ENCODE peak calls at places on chromosomes 1 and 21, in six cellular contexts. P is GM23338, Y is hepatocyte, B is OCI-LY7, V is HCT116, U is MM.1S. T is an unnamed sample. For H4K20me1, the result is how much of the 10 kb centered on the place peaks cover.

GRCh38 chr1:8554956-8555534 is 237.1 kb downstream of the SLC45A1 start:
- DNase-seq in V (no peak), Y (no peak), B (no peak), U (no peak), P (no peak), T (peak)

GRCh38 chr1:67200755-67201154 is 34.5 kb downstream of the IL23R start:
- DNase-seq in U (no peak), V (no peak), B (no peak), P (no peak), Y (no peak), T (no peak)

GRCh38 chr1:20483833-20484525 is 2.0 kb downstream of the CAMK2N1 start:
- DNase-seq in Y (peak), B (no peak), U (no peak), V (no peak), P (peak), T (peak)

GRCh38 chr1:50348449-50349241 is 74.6 kb downstream of the DMRTA2 start:
- DNase-seq in U (peak), V (peak), P (peak), B (peak), Y (peak), T (peak)

GRCh38 chr1:31658721-31659120 is 14.0 kb upstream of the PEF1 start:
- DNase-seq in P (no peak), B (no peak), Y (no peak), V (no peak), U (no peak), T (no peak)

GRCh38 chr1:89610457-89610991 is 22.4 kb upstream of the LRRC8C start:
- DNase-seq in P (no peak), B (no peak), V (no peak), U (no peak), Y (no peak), T (no peak)

GRCh38 chr21:29501451-29501850 is 202.7 kb downstream of the BACH1 start:
- DNase-seq in P (no peak), Y (no peak), U (no peak), V (no peak), B (no peak), T (peak)

GRCh38 chr1:245880754-245881403 is 626.2 kb downstream of the SMYD3 start:
- DNase-seq in B (no peak), P (no peak), V (no peak), U (no peak), Y (no peak), T (no peak)

GRCh38 chr1:59697138-59697811 is 117.5 kb upstream of the HOOK1 start:
- DNase-seq in Y (no peak), P (no peak), V (no peak), U (peak), B (no peak), T (no peak)

GRCh38 chr1:85602536-85602935 is 22.0 kb downstream of the CCN1 start:
- DNase-seq in U (no peak), Y (no peak), V (no peak), P (peak), B (no peak), T (no peak)

GRCh38 chr1:101566883-101567538 is 330.2 kb downstream of the S1PR1 start:
- DNase-seq in P (no peak), U (no peak), V (no peak), Y (no peak), B (no peak), T (peak)

GRCh38 chr21:31498985-31499384 is 154.9 kb upstream of the TIAM1 start:
- DNase-seq in P (peak), U (no peak), B (no peak), V (no peak), Y (no peak), T (no peak)

GRCh38 chr1:9881838-9882249 is 28.2 kb downstream of the CTNNBIP1 start:
- DNase-seq in Y (no peak), P (no peak), U (no peak), B (no peak), V (no peak), T (peak)

GRCh38 chr1:221289103-221289502 is 409.9 kb downstream of the HLX start:
- DNase-seq in V (no peak), U (no peak), B (no peak), Y (no peak), P (no peak), T (peak)

GRCh38 chr1:176110203-176110602 is 96.9 kb downstream of the COP1 start:
- DNase-seq in P (no peak), U (no peak), V (no peak), B (no peak), Y (peak), T (no peak)

GRCh38 chr1:153774780-153775431 is at the start of gene SLC27A3:
- DNase-seq in V (peak), Y (peak), U (no peak), B (no peak), P (peak), T (peak)

GRCh38 chr1:154304664-154305337 is 16.1 kb upstream of the AQP10 start:
- DNase-seq in Y (no peak), U (no peak), P (no peak), V (no peak), B (no peak), T (peak)

GRCh38 chr1:153968000-153968363 is 280 bp downstream of the CREB3L4 start:
- DNase-seq in B (no peak), Y (peak), U (no peak), V (no peak), P (peak), T (peak)

GRCh38 chr1:207619833-207620572 is 24.9 kb upstream of the CR1L start:
- DNase-seq in B (peak), V (peak), Y (peak), P (peak), U (peak), T (peak)

GRCh38 chr1:205191127-205191577 is 20.4 kb downstream of the DSTYK start:
- DNase-seq in V (no peak), P (no peak), U (no peak), Y (no peak), B (no peak), T (no peak)

GRCh38 chr21:42725416-42725930 is 72.1 kb downstream of the PDE9A start:
- DNase-seq in V (no peak), P (no peak), Y (no peak), B (no peak), U (no peak), T (no peak)

GRCh38 chr1:6991271-6991670 is 206.0 kb downstream of the CAMTA1 start:
- DNase-seq in P (no peak), B (no peak), U (no peak), Y (no peak), V (peak), T (peak)

GRCh38 chr1:85884372-85885035 is 176.3 kb upstream of the ZNHIT6 start:
- DNase-seq in U (no peak), P (peak), Y (peak), B (no peak), V (no peak), T (peak)

GRCh38 chr1:210695041-210695440 is 366.3 kb downstream of the HHAT start:
- DNase-seq in B (no peak), U (no peak), P (no peak), Y (no peak), V (no peak), T (no peak)

GRCh38 chr21:35987475-35987874 is 72.9 kb downstream of the SETD4 start:
- DNase-seq in Y (peak), B (no peak), V (no peak), U (no peak), P (no peak), T (no peak)

GRCh38 chr1:21397813-21398188 is 42.1 kb upstream of the NBPF3 start:
- DNase-seq in B (no peak), Y (no peak), U (no peak), V (no peak), P (peak), T (no peak)

GRCh38 chr1:114229368-114229767 is 75.7 kb upstream of the SYT6 start:
- DNase-seq in Y (no peak), B (no peak), P (no peak), U (no peak), V (no peak), T (no peak)

GRCh38 chr21:37711294-37711844 is 204.9 kb downstream of the KCNJ6 start:
- DNase-seq in Y (no peak), B (no peak), U (no peak), P (no peak), V (no peak), T (no peak)

GRCh38 chr1:174990382-174990999 is 9.3 kb upstream of the CACYBP start:
- DNase-seq in P (no peak), Y (no peak), V (no peak), U (peak), B (peak), T (peak)

GRCh38 chr21:26389971-26390641 is 183.0 kb downstream of the CYYR1 start:
- DNase-seq in B (no peak), P (no peak), U (peak), V (peak), Y (no peak), T (peak)

GRCh38 chr21:36713746-36714145 is 14.8 kb downstream of the SIM2 start:
- DNase-seq in V (no peak), B (no peak), P (no peak), Y (no peak), U (no peak), T (peak)

GRCh38 chr1:72757843-72758242 is 475.5 kb upstream of the NEGR1 start:
- DNase-seq in U (no peak), V (no peak), Y (no peak), P (no peak), B (no peak), T (no peak)

GRCh38 chr1:209335090-209335692 is 248.3 kb upstream of the CAMK1G start:
- DNase-seq in Y (peak), U (peak), V (peak), P (peak), B (peak), T (peak)

GRCh38 chr1:224170748-224171478 is 12.1 kb upstream of the DEGS1 start:
- DNase-seq in P (peak), V (no peak), B (peak), U (peak), Y (no peak), T (peak)

GRCh38 chr21:45302082-45303061 is 14.7 kb upstream of the POFUT2 start:
- DNase-seq in P (no peak), V (no peak), Y (no peak), U (peak), B (no peak), T (no peak)

GRCh38 chr1:213982814-213983588 is 4.8 kb upstream of the PROX1 start:
- DNase-seq in V (no peak), P (peak), B (no peak), U (no peak), Y (peak), T (no peak)

GRCh38 chr1:53189061-53189460 is 7.6 kb upstream of the CPT2 start:
- DNase-seq in Y (no peak), U (no peak), V (no peak), P (no peak), B (no peak), T (no peak)

GRCh38 chr1:43143441-43143888 is 28.6 kb downstream of the EBNA1BP2 start:
- DNase-seq in B (peak), V (peak), Y (no peak), U (no peak), P (peak), T (peak)
- TF ChIP-seq EZH2phosphoT487 in B (no peak), V (no peak), Y (no peak), U (no peak), P (no peak), T (no peak)

GRCh38 chr21:15953551-15954116 is 223.9 kb downstream of the USP25 start:
- DNase-seq in Y (no peak), U (no peak), B (no peak), P (no peak), V (no peak), T (no peak)

GRCh38 chr21:15943009-15943666 is 213.4 kb downstream of the USP25 start:
- DNase-seq in V (no peak), Y (no peak), P (no peak), B (no peak), U (no peak), T (peak)

GRCh38 chr21:15947707-15948106 is 217.9 kb downstream of the USP25 start:
- DNase-seq in U (no peak), P (no peak), B (no peak), Y (no peak), V (no peak), T (no peak)
- TF ChIP-seq CTCF in U (no peak), P (no peak), B (no peak), Y (no peak), V (no peak), T (no peak)

DNA sequence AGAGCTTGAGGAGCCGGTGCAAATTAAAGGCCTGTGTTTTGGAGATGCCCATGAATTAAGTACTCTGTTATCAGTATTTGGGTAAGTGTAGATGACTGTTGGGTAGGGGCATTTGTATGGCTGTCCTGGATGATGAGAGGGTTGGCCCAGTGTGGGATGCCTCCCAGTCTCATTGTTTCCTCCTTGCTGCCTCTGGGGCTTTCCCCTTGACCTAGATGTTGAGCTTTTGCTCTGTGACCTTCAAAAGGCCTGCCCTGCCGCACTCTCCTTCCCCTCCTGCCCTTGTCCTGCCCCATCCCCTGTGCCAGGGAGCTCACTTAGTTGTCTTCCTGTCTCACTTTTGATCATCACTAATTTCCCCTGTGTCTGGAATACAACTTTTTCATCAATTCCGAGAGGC is 10.0 kb downstream of the GALNT2 start:
- DNase-seq in B (no peak), U (no peak), V (no peak), Y (no peak), P (no peak), T (no peak)
- H4K20me1 ChIP-seq in B (under half), U (under half), V (under half), Y (half or more), P (under half), T (under half)

GRCh38 chr1:92881391-92881790 is 49.6 kb downstream of the RPL5 start:
- DNase-seq in P (no peak), Y (no peak), U (no peak), V (no peak), B (no peak), T (no peak)
- TF ChIP-seq EZH2phosphoT487 in P (no peak), Y (no peak), U (no peak), V (no peak), B (no peak), T (no peak)

DNA sequence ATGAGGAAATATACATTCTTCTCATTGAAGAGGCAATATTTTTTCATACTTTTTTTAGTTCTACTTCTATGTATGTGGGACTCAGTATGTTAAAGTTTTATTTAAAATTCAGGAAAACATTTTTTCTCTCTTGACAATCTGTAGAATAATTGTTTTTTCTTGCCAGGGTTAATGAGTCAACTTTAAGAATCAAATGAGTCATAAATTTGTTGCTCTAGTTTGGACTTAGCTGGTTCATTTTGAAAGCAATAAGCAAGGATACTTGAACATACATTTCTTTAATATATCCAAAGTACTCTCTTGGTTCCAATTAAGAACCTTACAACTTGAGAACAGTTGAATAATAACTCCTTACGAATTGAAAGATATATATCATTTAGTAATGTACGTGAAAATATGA is 1145.3 kb upstream of the B3GALT2 start:
- DNase-seq in B (no peak), P (no peak), V (no peak), Y (no peak), U (no peak), T (no peak)
- TF ChIP-seq CTCF in B (no peak), P (no peak), V (no peak), Y (no peak), U (no peak), T (no peak)

GRCh38 chr1:171343727-171344472 is 29.9 kb downstream of the FMO4 start:
- DNase-seq in U (no peak), V (no peak), P (no peak), B (no peak), Y (no peak), T (no peak)
- H4K20me1 ChIP-seq in U (under half), V (under half), P (under half), B (under half), Y (under half), T (under half)

GRCh38 chr1:201554167-201554600 is 15.3 kb downstream of the NAV1 start:
- DNase-seq in V (no peak), Y (no peak), P (no peak), B (no peak), U (no peak), T (no peak)

GRCh38 chr1:201552941-201553341 is 14.0 kb downstream of the NAV1 start:
- DNase-seq in Y (no peak), V (no peak), U (no peak), B (no peak), P (no peak), T (no peak)

GRCh38 chr1:201551096-201551495 is 12.2 kb downstream of the NAV1 start:
- DNase-seq in P (no peak), V (no peak), B (no peak), Y (no peak), U (no peak), T (no peak)

GRCh38 chr1:201553496-201554166 is 14.7 kb downstream of the NAV1 start:
- DNase-seq in V (no peak), U (no peak), P (no peak), Y (no peak), B (no peak), T (no peak)

GRCh38 chr1:201551877-201552731 is 13.2 kb downstream of the NAV1 start:
- DNase-seq in V (peak), Y (no peak), U (no peak), B (no peak), P (no peak), T (peak)
- TF ChIP-seq EZH2phosphoT487 in V (no peak), Y (no peak), U (no peak), B (no peak), P (no peak), T (no peak)

GRCh38 chr1:27719286-27720251 is 6.2 kb upstream of the FAM76A start:
- DNase-seq in V (no peak), B (peak), U (peak), P (peak), Y (no peak), T (peak)
- TF ChIP-seq CTCF in V (no peak), B (peak), U (peak), P (no peak), Y (peak), T (peak)